ENCODE peak calls at places on chromosomes 1 and 21, in seven cellular contexts. B is aorta, Y is colonic mucosa, Z is adrenal gland, N is upper lobe of right lung, K is lung, R is AG04450. J is an unnamed sample. For H3K27me3, the result is how much of the 10 kb centered on the place peaks cover.

GRCh38 chr1:85502625-85503083 is 37.7 kb upstream of the DDAH1 start:
- DNase-seq in B (no peak), Y (peak), Z (peak), N (no peak), K (peak), R (peak), J (peak)

GRCh38 chr1:100362821-100363466 is 10.6 kb downstream of the CDC14A start:
- DNase-seq in B (no peak), Y (no peak), Z (no peak), N (no peak), K (no peak), R (no peak), J (no peak)

GRCh38 chr1:93722081-93723031 is 40.7 kb upstream of the BCAR3 start:
- DNase-seq in B (no peak), Y (no peak), Z (peak), N (no peak), K (no peak), R (no peak), J (peak)

GRCh38 chr1:243623831-243624230 is 226.2 kb downstream of the AKT3 start:
- DNase-seq in B (no peak), Y (no peak), Z (no peak), N (no peak), K (no peak), R (no peak), J (no peak)

GRCh38 chr21:45357436-45358260 is 47.3 kb upstream of the COL18A1 start:
- DNase-seq in B (no peak), Y (no peak), Z (no peak), N (no peak), K (no peak), R (no peak), J (peak)

GRCh38 chr1:63651110-63651776 is 58.0 kb downstream of the PGM1 start:
- DNase-seq in B (no peak), Y (no peak), Z (no peak), N (no peak), K (no peak), R (no peak), J (no peak)

GRCh38 chr1:233289676-233290075 is 5.8 kb downstream of the PCNX2 start:
- DNase-seq in B (no peak), Y (no peak), Z (no peak), N (no peak), K (no peak), R (no peak), J (no peak)

GRCh38 chr1:2210786-2211185 is 16.2 kb upstream of the FAAP20 start:
- DNase-seq in B (peak), Y (no peak), Z (no peak), N (peak), K (no peak), R (no peak), J (no peak)

GRCh38 chr1:161085165-161085564 is 4.2 kb downstream of the NECTIN4 start:
- DNase-seq in B (no peak), Y (no peak), Z (no peak), N (no peak), K (no peak), R (no peak), J (no peak)

GRCh38 chr1:197423006-197423405 is 155.0 kb downstream of the CRB1 start:
- DNase-seq in B (no peak), Y (no peak), Z (no peak), N (no peak), K (no peak), R (no peak), J (no peak)

GRCh38 chr1:232655041-232655745 is 25.3 kb upstream of the SIPA1L2 start:
- DNase-seq in B (no peak), Y (no peak), Z (no peak), N (no peak), K (no peak), R (no peak), J (no peak)

GRCh38 chr1:66696771-66697170 is 55.5 kb upstream of the DYNLT5 start:
- DNase-seq in B (no peak), Y (no peak), Z (no peak), N (no peak), K (no peak), R (no peak), J (no peak)

GRCh38 chr21:45226540-45227326 is 61.0 kb downstream of the POFUT2 start:
- DNase-seq in B (no peak), Y (no peak), Z (no peak), N (no peak), K (no peak), R (no peak), J (no peak)

GRCh38 chr21:35982717-35983116 is 77.6 kb downstream of the SETD4 start:
- DNase-seq in B (no peak), Y (no peak), Z (no peak), N (no peak), K (no peak), R (no peak), J (no peak)

GRCh38 chr1:236160540-236161127 is 18.3 kb downstream of the GPR137B start:
- DNase-seq in B (no peak), Y (no peak), Z (no peak), N (peak), K (no peak), R (no peak), J (no peak)

GRCh38 chr1:29462096-29462495 is 225.8 kb downstream of the PTPRU start:
- DNase-seq in B (peak), Y (no peak), Z (no peak), N (no peak), K (no peak), R (no peak), J (no peak)

GRCh38 chr21:20024727-20025126 is 973.5 kb upstream of the NCAM2 start:
- DNase-seq in B (no peak), Y (no peak), Z (no peak), N (no peak), K (no peak), R (no peak), J (no peak)

GRCh38 chr1:6743189-6744101 is 41.8 kb upstream of the CAMTA1 start:
- DNase-seq in B (peak), Y (peak), Z (peak), N (peak), K (peak), R (peak), J (peak)
- H3K27ac ChIP-seq in B (peak), Y (peak), Z (peak), N (peak), K (peak), R (peak), J (peak)

GRCh38 chr1:153438599-153438998 is 21.9 kb downstream of the S100A7 start:
- DNase-seq in B (no peak), Y (no peak), Z (no peak), N (no peak), K (no peak), R (no peak), J (no peak)
- H3K27me3 ChIP-seq in B (under half), Y (under half), Z (under half), N (under half), K (under half), R (under half), J (under half)

GRCh38 chr1:26020941-26021646 is 481 bp upstream of the EXTL1 start:
- DNase-seq in B (no peak), Y (no peak), Z (no peak), N (no peak), K (no peak), R (no peak), J (no peak)

GRCh38 chr1:26023826-26024225 is 2.3 kb downstream of the EXTL1 start:
- DNase-seq in B (no peak), Y (no peak), Z (no peak), N (no peak), K (no peak), R (no peak), J (no peak)

GRCh38 chr1:26022994-26023393 is 1.4 kb downstream of the EXTL1 start:
- DNase-seq in B (no peak), Y (no peak), Z (no peak), N (no peak), K (no peak), R (no peak), J (no peak)

GRCh38 chr1:26021647-26022403 is at the start of gene EXTL1:
- DNase-seq in B (no peak), Y (no peak), Z (no peak), N (no peak), K (no peak), R (no peak), J (peak)

DNA sequence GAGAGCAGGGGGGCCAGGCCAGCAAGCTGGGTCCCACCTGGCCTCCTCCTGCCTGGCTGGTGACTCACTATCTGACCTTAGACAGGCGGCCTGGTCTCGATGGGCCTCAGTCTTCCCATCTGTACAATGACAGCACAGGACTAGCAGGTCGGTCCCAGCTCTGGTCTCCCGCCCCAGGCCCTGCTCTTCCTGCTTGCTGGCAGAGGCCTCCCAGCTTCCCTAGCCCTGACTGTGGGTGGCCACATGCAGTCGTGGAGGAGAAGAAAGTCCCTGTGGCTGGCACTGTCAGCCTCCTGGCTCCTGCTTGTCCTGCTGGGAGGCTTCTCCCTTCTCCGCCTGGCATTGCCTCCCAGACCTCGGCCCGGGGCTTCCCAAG is 817 bp downstream of the EXTL1 start:
- DNase-seq in B (no peak), Y (no peak), Z (no peak), N (no peak), K (no peak), R (no peak), J (peak)
- H3K27ac ChIP-seq in B (no peak), Y (no peak), Z (no peak), N (no peak), K (no peak), R (no peak), J (peak)

GRCh38 chr1:181490740-181491712 is 7.7 kb downstream of the CACNA1E start:
- DNase-seq in B (no peak), Y (no peak), Z (peak), N (no peak), K (no peak), R (no peak), J (peak)

GRCh38 chr1:181490276-181490675 is 7.0 kb downstream of the CACNA1E start:
- DNase-seq in B (no peak), Y (no peak), Z (no peak), N (no peak), K (no peak), R (no peak), J (no peak)

GRCh38 chr1:181486098-181486420 is 2.7 kb downstream of the CACNA1E start:
- DNase-seq in B (no peak), Y (no peak), Z (no peak), N (no peak), K (no peak), R (no peak), J (no peak)

GRCh38 chr1:181485276-181486097 is 2.2 kb downstream of the CACNA1E start:
- DNase-seq in B (no peak), Y (no peak), Z (peak), N (peak), K (no peak), R (no peak), J (peak)

GRCh38 chr1:181488884-181489283 is 5.6 kb downstream of the CACNA1E start:
- DNase-seq in B (no peak), Y (no peak), Z (no peak), N (no peak), K (no peak), R (no peak), J (no peak)
- H3K27me3 ChIP-seq in B (under half), Y (under half), Z (under half), N (half or more), K (under half), R (under half), J (under half)